ENCODE peak calls at places on chromosomes 1 and 21, in seven cellular contexts. H is astrocyte, T is hepatocyte, S is fibroblast of lung, B is mammary epithelial cell, N is K562, O is GM23248. Y is an unnamed sample.
A peak's percentile ranks its signal among the peaks of the same experiment; 100 is the strongest.

GRCh38 chr1:201739492-201740085 is 89.4 kb upstream of the IPO9 start:
- DNase-seq in H (no peak), T (peak; percentile 86), S (no peak), B (peak; percentile 75), N (no peak), O (peak; percentile 82), Y (peak; percentile 82)

GRCh38 chr1:27634166-27634981 is 611 bp downstream of the FGR start:
- DNase-seq in H (no peak), T (peak; percentile 36), S (peak; percentile 11), B (no peak), N (no peak), O (peak; percentile 61), Y (peak; percentile 45)

GRCh38 chr1:95013948-95014574 is 58.7 kb downstream of the ALG14 start:
- DNase-seq in H (no peak), T (no peak), S (no peak), B (no peak), N (no peak), O (no peak), Y (no peak)

GRCh38 chr1:3352952-3353331 is 101.5 kb upstream of the ARHGEF16 start:
- DNase-seq in H (peak; percentile 69), T (peak; percentile 55), S (peak; percentile 77), B (no peak), N (no peak), O (peak; percentile 30), Y (no peak)

GRCh38 chr1:94865369-94865768 is 45.2 kb downstream of the SLC44A3 start:
- DNase-seq in H (peak; percentile 84), T (no peak), S (peak; percentile 87), B (no peak), N (no peak), O (peak; percentile 84), Y (no peak)

GRCh38 chr1:110610741-110611286 is 4.7 kb upstream of the KCNA2 start:
- DNase-seq in H (no peak), T (no peak), S (no peak), B (no peak), N (no peak), O (no peak), Y (no peak)

GRCh38 chr1:207941664-207942063 is 30.7 kb upstream of the CD34 start:
- DNase-seq in H (peak; percentile 75), T (no peak), S (peak; percentile 79), B (peak; percentile 23), N (no peak), O (peak; percentile 62), Y (no peak)

GRCh38 chr1:46333300-46334029 is 7.1 kb upstream of the NSUN4 start:
- DNase-seq in H (no peak), T (peak; percentile 45), S (peak; percentile 30), B (peak; percentile 27), N (peak; percentile 71), O (peak; percentile 44), Y (peak; percentile 41)

GRCh38 chr1:42334240-42335049 is 590 bp downstream of the FOXJ3 start:
- DNase-seq in H (peak; percentile 27), T (peak; percentile 57), S (peak; percentile 45), B (peak; percentile 70), N (peak; percentile 77), O (peak; percentile 82), Y (peak; percentile 75)

GRCh38 chr1:198633675-198634121 is 5.1 kb upstream of the PTPRC start:
- DNase-seq in H (no peak), T (no peak), S (no peak), B (no peak), N (peak; percentile 64), O (no peak), Y (no peak)

GRCh38 chr1:32361308-32361673 is 994 bp downstream of the FAM229A start:
- DNase-seq in H (no peak), T (no peak), S (no peak), B (no peak), N (no peak), O (peak; percentile 19), Y (no peak)

GRCh38 chr1:208264469-208265126 is 20.4 kb upstream of the PLXNA2 start:
- DNase-seq in H (peak; percentile 9), T (no peak), S (peak; percentile 23), B (no peak), N (no peak), O (no peak), Y (no peak)

GRCh38 chr1:44302557-44302956 is 52.5 kb downstream of the ERI3 start:
- DNase-seq in H (no peak), T (no peak), S (no peak), B (no peak), N (no peak), O (no peak), Y (no peak)

GRCh38 chr1:117636637-117637425 is 31.0 kb downstream of the TENT5C start:
- DNase-seq in H (no peak), T (no peak), S (no peak), B (no peak), N (no peak), O (no peak), Y (no peak)

GRCh38 chr1:84339503-84339902 is 38.0 kb downstream of the SAMD13 start:
- DNase-seq in H (peak; percentile 53), T (no peak), S (peak; percentile 69), B (peak; percentile 73), N (no peak), O (peak; percentile 67), Y (no peak)

GRCh38 chr1:204758601-204759000 is 73.1 kb upstream of the LRRN2 start:
- DNase-seq in H (no peak), T (no peak), S (no peak), B (no peak), N (no peak), O (no peak), Y (no peak)

GRCh38 chr1:89598450-89599331 is 34.2 kb upstream of the LRRC8C start:
- DNase-seq in H (no peak), T (peak; percentile 33), S (no peak), B (peak; percentile 29), N (peak; percentile 56), O (peak; percentile 59), Y (peak; percentile 18)

GRCh38 chr1:181704556-181704955 is 221.2 kb downstream of the CACNA1E start:
- DNase-seq in H (no peak), T (no peak), S (no peak), B (no peak), N (no peak), O (no peak), Y (peak; percentile 52)

GRCh38 chr1:111725192-111725591 is 14.0 kb downstream of the INKA2 start:
- DNase-seq in H (no peak), T (no peak), S (no peak), B (no peak), N (peak; percentile 20), O (no peak), Y (peak; percentile 76)

GRCh38 chr1:21963477-21964217 is 13.2 kb upstream of the CELA3B start:
- DNase-seq in H (peak; percentile 16), T (peak; percentile 84), S (peak; percentile 40), B (peak; percentile 71), N (peak; percentile 87), O (peak; percentile 68), Y (peak; percentile 77)

GRCh38 chr1:58922302-58923089 is 138.6 kb upstream of the JUN start:
- DNase-seq in H (peak; percentile 27), T (peak; percentile 88), S (peak; percentile 38), B (peak; percentile 88), N (no peak), O (no peak), Y (no peak)

GRCh38 chr1:87572008-87572407 is 243.3 kb downstream of the LMO4 start:
- DNase-seq in H (no peak), T (no peak), S (no peak), B (no peak), N (peak; percentile 8), O (no peak), Y (no peak)

DNA sequence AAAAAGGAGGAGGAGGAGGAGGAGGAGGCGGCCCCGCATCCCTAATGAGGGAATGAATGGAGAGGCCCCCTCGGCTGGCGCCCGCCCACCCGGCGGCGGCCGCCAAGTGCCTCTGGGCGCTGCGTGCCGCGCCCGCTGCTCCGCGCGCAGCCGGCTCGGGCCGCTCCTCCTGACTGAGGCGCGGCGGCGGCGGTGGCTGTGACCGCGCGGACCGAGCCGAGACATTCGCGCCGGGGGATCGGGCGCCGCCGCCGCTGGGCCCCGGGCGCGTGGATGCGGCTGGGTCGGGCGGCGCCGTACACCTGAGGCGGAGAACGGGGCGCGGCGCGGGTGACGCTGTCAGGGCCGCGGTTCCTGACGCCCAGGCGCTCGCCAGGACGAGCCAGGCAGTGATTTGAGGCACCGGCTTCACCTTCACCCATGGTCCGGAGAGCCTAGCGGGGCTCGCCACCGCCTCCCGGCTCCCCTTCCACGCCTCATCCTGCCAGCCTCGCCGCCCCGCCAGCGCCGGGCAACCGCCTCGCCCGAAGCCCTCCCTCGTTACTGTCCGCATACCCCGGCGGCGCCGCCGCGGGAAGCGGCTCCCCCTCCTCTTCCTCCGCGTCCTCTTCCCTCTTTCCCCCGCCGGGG is at the start of gene MARK1:
- DNase-seq in H (peak; percentile 27), T (peak; percentile 82), S (peak; percentile 49), B (peak; percentile 56), N (no peak), O (peak; percentile 68), Y (peak; percentile 88)
- H3K4me3 ChIP-seq in H (peak within 1 kb of the TSS; percentile 76), T (peak within 1 kb of the TSS; percentile 88), S (peak within 1 kb of the TSS; percentile 71), B (peak within 1 kb of the TSS; percentile 90), N (peak within 1 kb of the TSS; percentile 2), O (peak within 1 kb of the TSS; percentile 75), Y (peak within 1 kb of the TSS; percentile 83)

GRCh38 chr1:156077430-156077760 is 4.9 kb downstream of the MEX3A start:
- DNase-seq in H (no peak), T (no peak), S (no peak), B (no peak), N (no peak), O (no peak), Y (peak; percentile 29)
- H4K20me1 ChIP-seq in H (peaks cover 82% of the 10 kb centered on the region), T (peaks cover 47% of the 10 kb centered on the region), S (no peaks in the 10 kb centered on the region), B (no peaks in the 10 kb centered on the region), N (no peaks in the 10 kb centered on the region), O (no peaks in the 10 kb centered on the region), Y (peaks cover 85% of the 10 kb centered on the region)

DNA sequence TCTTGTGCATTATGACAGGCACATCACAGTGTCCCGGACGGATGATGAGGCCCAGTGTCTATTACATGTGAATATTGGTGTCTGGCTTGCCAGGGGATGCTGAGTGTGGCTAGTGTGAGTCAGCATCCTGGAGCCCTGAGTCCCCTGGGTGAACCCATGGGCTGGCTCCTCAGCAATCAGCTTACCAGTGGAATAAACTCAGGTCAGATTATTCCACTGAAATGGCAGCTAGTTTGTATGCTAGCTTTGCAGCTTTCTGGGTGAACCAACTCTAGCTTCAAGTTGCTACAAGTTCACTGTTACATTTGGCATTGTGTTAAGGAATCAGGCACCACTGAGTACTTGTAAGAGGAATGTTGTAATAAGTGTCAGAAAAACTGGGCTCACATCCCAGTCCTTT is 23.9 kb upstream of the RPTN start:
- DNase-seq in H (peak; percentile 85), T (no peak), S (peak; percentile 87), B (peak; percentile 91), N (no peak), O (peak; percentile 94), Y (no peak)
- H3K4me3 ChIP-seq in H (no peak overlapping the region), T (no peak overlapping the region), S (no peak overlapping the region), B (no peak overlapping the region), N (no peak overlapping the region), O (no peak overlapping the region), Y (no peak overlapping the region)

DNA sequence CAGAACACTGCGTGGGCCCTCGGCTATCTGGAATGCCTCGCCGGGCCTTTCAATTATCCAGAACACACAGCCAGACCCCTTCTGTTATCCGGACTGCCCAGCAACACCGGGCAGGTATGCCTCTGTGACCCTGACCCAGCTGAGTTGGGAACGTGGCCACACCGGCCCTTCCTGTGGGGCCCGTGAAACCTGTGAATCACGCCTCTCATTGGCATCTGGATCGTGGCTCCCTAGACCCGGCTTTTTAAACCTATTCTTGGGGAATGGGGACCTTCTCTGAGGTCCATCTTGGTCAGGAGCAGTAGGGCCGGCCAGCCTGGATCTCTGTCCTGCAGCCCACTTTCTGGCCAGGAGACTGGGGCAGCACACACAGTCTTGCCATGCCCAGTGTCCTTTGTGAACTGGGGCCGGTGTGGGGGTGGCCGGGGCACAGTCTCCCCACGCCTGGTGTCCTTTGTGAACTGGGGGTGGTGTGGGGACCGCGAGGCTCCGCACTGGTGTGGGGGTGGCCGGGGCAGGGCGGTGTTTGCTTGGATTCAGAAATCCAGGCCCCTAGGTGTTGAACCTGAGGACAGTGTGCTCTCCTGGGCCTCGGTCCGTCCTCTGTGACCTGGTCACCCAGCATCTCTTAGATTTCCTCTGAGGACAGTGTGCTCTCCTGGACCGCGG is 11.1 kb downstream of the COL18A1 start:
- DNase-seq in H (no peak), T (peak; percentile 3), S (no peak), B (no peak), N (no peak), O (no peak), Y (no peak)
- H4K20me1 ChIP-seq in H (peaks cover 92% of the 10 kb centered on the region), T (peaks cover 2% of the 10 kb centered on the region), S (no peaks in the 10 kb centered on the region), B (no peaks in the 10 kb centered on the region), N (peaks cover 26% of the 10 kb centered on the region), O (no peaks in the 10 kb centered on the region), Y (peaks cover 100% of the 10 kb centered on the region)

Y was measured in neural progenitor cell.